ENCODE peak calls at places on chromosomes 12 and 14, in seven cellular contexts. V is ascending aorta, Y is IMR-90, Q is HCT116, N is uterus, C is osteoblast, H is fibroblast of lung. E is an unnamed sample.

GRCh38 chr14:97180304-97181200 is 383.4 kb downstream of the VRK1 start:
- DNase-seq in H (no peak), N (no peak), V (no peak), C (no peak), Q (peak; percentile 88), Y (no peak), E (peak; percentile 48)

GRCh38 chr14:73723799-73724621 is 9.8 kb upstream of the PNMA1 start:
- DNase-seq in Q (no peak), C (peak; percentile 98), Y (peak; percentile 97), N (peak; percentile 84), V (peak; percentile 46), H (peak; percentile 99), E (no peak)

GRCh38 chr12:90188857-90189256 is 480.2 kb upstream of the ATP2B1 start:
- DNase-seq in H (no peak), Y (no peak), V (no peak), C (no peak), Q (no peak), N (no peak), E (no peak)

GRCh38 chr12:77339610-77340009 is 274.2 kb upstream of the E2F7 start:
- DNase-seq in H (peak; percentile 56), V (no peak), Q (no peak), N (no peak), C (no peak), Y (peak; percentile 43), E (no peak)

GRCh38 chr12:100427078-100427477 is 46.6 kb upstream of the NR1H4 start:
- DNase-seq in Y (peak; percentile 72), C (peak; percentile 87), H (peak; percentile 50), Q (peak; percentile 23), N (no peak), V (no peak), E (peak; percentile 69)

GRCh38 chr12:120126635-120127005 is 10.1 kb upstream of the RAB35 start:
- DNase-seq in Y (peak; percentile 42), N (no peak), Q (no peak), C (peak; percentile 77), H (no peak), V (peak; percentile 29), E (no peak)

GRCh38 chr12:132543298-132544172 is 53.6 kb downstream of the FBRSL1 start:
- DNase-seq in H (no peak), Q (no peak), N (no peak), Y (no peak), V (no peak), C (no peak), E (no peak)

GRCh38 chr14:24605435-24606190 is 3.9 kb downstream of the GZMH start:
- DNase-seq in V (no peak), C (no peak), Y (no peak), N (no peak), Q (peak; percentile 10), H (no peak), E (no peak)

GRCh38 chr12:12033589-12034223 is 37.0 kb upstream of the BCL2L14 start:
- DNase-seq in Y (no peak), N (no peak), H (no peak), C (no peak), Q (no peak), V (no peak), E (no peak)

GRCh38 chr12:91958816-91959215 is 186.8 kb downstream of the BTG1 start:
- DNase-seq in H (peak; percentile 49), C (peak; percentile 85), V (no peak), N (no peak), Y (peak; percentile 86), Q (no peak), E (peak; percentile 41)

GRCh38 chr12:8491848-8492530 is 21.3 kb upstream of the CLEC4D start:
- DNase-seq in N (no peak), V (no peak), Y (no peak), H (no peak), Q (no peak), C (no peak), E (no peak)

GRCh38 chr14:99030436-99030835 is 241.6 kb downstream of the BCL11B start:
- DNase-seq in N (no peak), Y (no peak), V (no peak), C (no peak), Q (no peak), H (no peak), E (no peak)
- H3K27me3 ChIP-seq in N (no peaks in the 10 kb centered on the region), Y (no peaks in the 10 kb centered on the region), V (no peaks in the 10 kb centered on the region), C (no peaks in the 10 kb centered on the region), Q (no peaks in the 10 kb centered on the region), H (no peaks in the 10 kb centered on the region), E (no peaks in the 10 kb centered on the region)

GRCh38 chr14:91414475-91415342 is 2.9 kb downstream of the CCDC88C start:
- DNase-seq in C (peak; percentile 69), N (no peak), V (no peak), Y (no peak), H (no peak), Q (no peak), E (no peak)

GRCh38 chr14:91415794-91416743 is 1.6 kb downstream of the CCDC88C start:
- DNase-seq in H (no peak), V (no peak), Y (no peak), N (no peak), C (no peak), Q (no peak), E (peak; percentile 41)

GRCh38 chr14:91412939-91413338 is 4.7 kb downstream of the CCDC88C start:
- DNase-seq in N (no peak), Y (no peak), Q (no peak), C (no peak), H (no peak), V (no peak), E (no peak)

GRCh38 chr14:91410781-91411536 is 6.7 kb downstream of the CCDC88C start:
- DNase-seq in Y (no peak), C (peak; percentile 80), Q (no peak), V (no peak), H (no peak), N (no peak), E (no peak)

GRCh38 chr14:91413547-91414474 is 3.8 kb downstream of the CCDC88C start:
- DNase-seq in Q (no peak), H (no peak), Y (no peak), N (no peak), C (no peak), V (no peak), E (no peak)
- H3K4me3 ChIP-seq in Q (no peak overlapping the region), H (no peak overlapping the region), Y (no peak overlapping the region), N (no peak overlapping the region), C (no peak overlapping the region), V (no peak overlapping the region), E (no peak overlapping the region)

GRCh38 chr14:50311974-50312733 is at the start of the genes DMAC2L and L2HGDH:
- DNase-seq in N (peak; percentile 90), C (peak; percentile 99), H (peak; percentile 88), Y (peak; percentile 84), Q (peak; percentile 88), V (peak; percentile 71), E (peak; percentile 49)
- TF ChIP-seq CTCF in N (no peak), C (no peak), H (no peak), Y (no peak), Q (no peak), V (no peak), E (peak; percentile 68)

GRCh38 chr12:53696285-53696654 is 20.4 kb upstream of the ATP5MC2 start:
- DNase-seq in Q (peak; percentile 95), V (no peak), H (peak; percentile 86), Y (peak; percentile 85), C (peak; percentile 98), N (no peak), E (peak; percentile 86)
- H3K27me3 ChIP-seq in Q (peaks cover 8% of the 10 kb centered on the region), V (peaks cover 8% of the 10 kb centered on the region), H (peaks cover 19% of the 10 kb centered on the region), Y (peaks cover 54% of the 10 kb centered on the region), C (peaks cover 50% of the 10 kb centered on the region), N (peaks cover 22% of the 10 kb centered on the region), E (peaks cover 36% of the 10 kb centered on the region)

DNA sequence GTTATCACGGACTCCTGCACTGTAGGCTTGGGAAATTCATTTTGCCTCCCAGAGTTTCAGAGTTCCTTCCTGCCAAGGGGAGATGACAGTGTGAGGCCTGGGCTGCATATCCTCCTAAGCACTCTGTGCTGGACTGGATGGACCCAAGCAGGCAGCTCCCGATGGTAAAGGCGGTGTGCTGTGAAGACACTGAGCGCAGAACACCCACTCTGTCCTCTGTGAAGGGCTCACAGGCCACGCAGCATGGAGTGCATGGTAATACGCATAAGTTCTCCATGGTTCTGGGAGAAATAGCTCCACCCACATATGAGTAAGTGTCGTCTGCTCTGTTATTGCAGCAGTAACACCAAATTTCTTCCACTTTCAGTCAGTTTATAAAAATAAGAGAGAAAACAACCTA is 55.8 kb downstream of the TMEM30B start:
- DNase-seq in Y (no peak), H (no peak), C (no peak), V (no peak), Q (no peak), N (no peak), E (no peak)
- H3K4me3 ChIP-seq in Y (no peak overlapping the region), H (no peak overlapping the region), C (no peak overlapping the region), V (no peak overlapping the region), Q (no peak overlapping the region), N (no peak overlapping the region), E (no peak overlapping the region)

GRCh38 chr12:2879853-2880252 is 2.8 kb downstream of the RHNO1 start:
- DNase-seq in Q (no peak), N (no peak), V (no peak), C (no peak), Y (no peak), H (no peak), E (no peak)

GRCh38 chr12:2890001-2890387 is 697 bp upstream of the TULP3 start:
- DNase-seq in Q (no peak), C (no peak), N (no peak), Y (no peak), V (no peak), H (no peak), E (no peak)

GRCh38 chr12:2886768-2887450 is 3.8 kb upstream of the TULP3 start:
- DNase-seq in V (no peak), H (no peak), Q (no peak), C (no peak), N (no peak), Y (no peak), E (no peak)

GRCh38 chr12:2890388-2891239 is at the start of gene TULP3:
- DNase-seq in H (peak; percentile 97), N (peak; percentile 99), C (peak; percentile 99), Q (peak; percentile 91), V (peak; percentile 96), Y (peak; percentile 96), E (peak; percentile 77)

GRCh38 chr12:2884810-2885209 is 5.9 kb upstream of the TULP3 start:
- DNase-seq in N (no peak), H (no peak), C (peak; percentile 38), V (no peak), Q (no peak), Y (no peak), E (no peak)
- TF ChIP-seq CTCF in N (no peak), H (no peak), C (no peak), V (no peak), Q (no peak), Y (no peak), E (no peak)

GRCh38 chr14:52312872-52313492 is 1.1 kb upstream of the PTGER2 start:
- DNase-seq in Q (no peak), C (peak; percentile 66), N (peak; percentile 44), Y (peak; percentile 58), H (peak; percentile 91), V (no peak), E (no peak)
- H3K27me3 ChIP-seq in Q (no peaks in the 10 kb centered on the region), C (no peaks in the 10 kb centered on the region), N (no peaks in the 10 kb centered on the region), Y (no peaks in the 10 kb centered on the region), H (no peaks in the 10 kb centered on the region), V (no peaks in the 10 kb centered on the region), E (no peaks in the 10 kb centered on the region)